ENCODE peak calls at places on chromosomes 12 and 14, in four cellular contexts. G is GM12878, Q is HepG2, O is K562. F is an unnamed sample.

GRCh38 chr14:99273025-99273723 is 1.2 kb upstream of the BCL11B start:
- DNase-seq in O (no peak), Q (peak; percentile 16), G (no peak), F (peak; percentile 75)

GRCh38 chr14:61911534-61911933 is 149.3 kb downstream of the SNAPC1 start:
- DNase-seq in Q (no peak), O (no peak), G (no peak), F (no peak)

GRCh38 chr12:107558141-107558815 is 127.3 kb upstream of the PWP1 start:
- DNase-seq in G (no peak), Q (no peak), O (no peak), F (no peak)

GRCh38 chr14:77094672-77095284 is 3.3 kb upstream of the CIPC start:
- DNase-seq in Q (peak; percentile 63), G (no peak), O (peak; percentile 51), F (peak; percentile 91)

GRCh38 chr14:90301580-90302181 is 30.1 kb downstream of the NRDE2 start:
- DNase-seq in G (no peak), O (no peak), Q (peak; percentile 30), F (no peak)

GRCh38 chr12:23060161-23060560 is 435.2 kb downstream of the ETNK1 start:
- DNase-seq in G (no peak), O (no peak), Q (no peak), F (no peak)

GRCh38 chr14:74240794-74241610 is 1.8 kb downstream of the VSX2 start:
- DNase-seq in Q (no peak), G (no peak), O (no peak), F (peak; percentile 45)

GRCh38 chr14:96071561-96071960 is 32.4 kb downstream of the C14orf132 start:
- DNase-seq in G (no peak), O (no peak), Q (no peak), F (no peak)

GRCh38 chr12:508795-509194 is 49.1 kb downstream of the B4GALNT3 start:
- DNase-seq in O (no peak), G (no peak), Q (no peak), F (no peak)

GRCh38 chr12:40331886-40332285 is 107.1 kb downstream of the LRRK2 start:
- DNase-seq in G (no peak), Q (no peak), O (no peak), F (no peak)
- TF ChIP-seq ATF2 in G (no peak), Q (no peak), O (no peak), F (no peak)

DNA sequence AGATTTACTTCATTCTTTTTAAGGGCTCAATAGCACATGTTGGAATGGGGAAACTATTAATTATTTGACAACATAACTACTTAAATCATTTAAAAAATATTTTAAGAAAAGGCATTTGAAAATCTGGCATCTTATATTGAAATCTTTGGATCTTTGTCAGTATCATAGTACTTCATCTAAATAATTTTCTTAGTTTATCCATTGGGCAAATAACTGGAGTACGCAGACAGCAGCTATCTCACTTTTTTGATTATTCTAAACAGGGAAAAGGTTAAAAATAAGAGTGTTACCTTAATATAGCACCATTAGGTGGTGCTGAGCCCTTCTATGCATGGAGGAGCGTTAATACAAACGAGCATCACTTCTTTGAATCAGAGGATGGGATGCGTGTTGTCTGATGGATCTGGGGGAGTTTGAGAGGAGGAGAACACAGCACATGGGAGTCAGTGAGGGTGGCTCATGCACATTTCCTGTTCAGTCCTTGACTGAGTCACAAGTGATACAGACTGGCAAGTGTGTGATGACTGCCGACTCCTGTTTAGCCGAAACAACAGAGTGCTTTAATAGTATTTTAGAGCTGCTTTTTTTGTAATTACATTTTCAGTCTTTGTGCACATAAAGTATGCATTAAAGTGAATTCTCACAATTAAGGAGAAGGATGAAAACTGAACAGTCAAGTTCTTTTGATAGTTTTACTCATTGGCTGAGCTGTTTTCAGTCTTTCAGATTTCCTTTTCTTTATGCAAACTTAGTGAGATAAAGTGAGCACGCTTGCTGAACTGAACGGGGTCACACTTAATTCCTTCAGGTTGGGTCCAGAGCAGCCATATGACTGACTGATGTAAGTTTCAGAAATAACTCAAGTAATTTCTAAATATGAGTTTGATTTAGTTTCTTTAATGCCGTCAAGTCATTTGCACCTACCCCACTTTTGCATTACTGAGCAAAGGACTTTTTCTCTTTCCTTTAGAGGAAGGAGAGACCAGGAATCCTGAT is 92.7 kb downstream of the DIP2B start:
- DNase-seq in Q (no peak), G (peak; percentile 55), O (peak; percentile 60), F (no peak)
- TF ChIP-seq TCF7 in Q (no peak), G (no peak), O (no peak), F (no peak)

GRCh38 chr14:64507376-64508156 is 3.0 kb downstream of the ZBTB1 start:
- DNase-seq in Q (no peak), G (no peak), O (peak; percentile 12), F (no peak)
- TF ChIP-seq ATF2 in Q (no peak), G (no peak), O (no peak), F (no peak)

GRCh38 chr14:25048170-25049126 is 1.5 kb downstream of the STXBP6 start:
- DNase-seq in O (peak; percentile 39), Q (no peak), G (no peak), F (no peak)

GRCh38 chr14:25052385-25052784 is 2.4 kb upstream of the STXBP6 start:
- DNase-seq in Q (no peak), O (no peak), G (no peak), F (no peak)

GRCh38 chr14:25050494-25051170 is 685 bp upstream of the STXBP6 start:
- DNase-seq in O (no peak), G (no peak), Q (no peak), F (no peak)

GRCh38 chr14:25049127-25049558 is 804 bp downstream of the STXBP6 start:
- DNase-seq in O (no peak), G (no peak), Q (no peak), F (no peak)

DNA sequence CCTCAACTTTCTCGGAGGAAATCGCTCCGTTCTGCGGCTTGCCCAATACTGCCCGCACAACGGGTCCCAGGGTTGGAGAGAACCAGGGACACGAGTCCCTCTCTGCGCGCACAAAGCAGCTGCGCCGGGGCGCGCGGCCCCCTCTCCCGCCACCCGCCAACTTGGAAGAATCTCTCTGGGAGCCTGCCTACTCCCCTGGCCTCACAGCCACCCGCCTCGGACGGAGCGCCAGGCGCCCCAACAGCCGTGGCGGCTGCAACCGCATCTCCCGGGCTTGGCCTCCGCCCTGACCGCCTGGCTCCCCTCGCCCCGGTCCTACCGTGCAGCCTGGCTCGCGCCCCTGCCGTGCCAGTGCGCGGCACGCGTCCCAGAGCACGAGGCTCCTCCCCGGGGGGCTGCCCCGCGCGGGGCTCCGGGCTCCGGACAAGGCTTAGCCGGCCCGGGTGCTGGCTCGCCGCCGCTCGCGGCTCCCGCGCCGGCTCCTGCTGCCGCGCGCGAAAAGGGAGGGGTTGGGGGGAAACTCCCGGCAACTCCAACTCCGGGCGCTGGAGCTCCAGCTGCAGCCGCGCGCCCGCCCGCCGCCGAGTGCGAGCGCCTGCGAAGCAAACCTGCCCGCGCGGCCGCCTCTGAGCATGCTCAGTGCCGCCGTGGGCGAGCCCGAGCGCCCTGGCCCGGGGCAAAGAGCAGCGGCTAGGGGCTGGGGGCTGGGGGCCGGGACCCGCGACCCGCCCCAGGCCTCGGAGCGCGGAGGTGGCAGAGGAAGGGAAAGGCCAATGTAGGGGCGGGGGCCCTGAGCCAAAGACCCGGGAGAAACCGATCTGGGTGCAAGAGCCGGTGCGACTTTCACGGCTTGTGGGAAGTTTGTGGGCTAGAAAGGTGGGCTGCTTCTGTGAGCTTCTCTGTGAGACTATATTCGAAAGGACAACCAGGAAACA is at the start of gene STXBP6:
- DNase-seq in G (no peak), Q (peak; percentile 65), O (no peak), F (peak; percentile 74)
- TF ChIP-seq TCF7 in G (no peak), Q (no peak), O (no peak), F (no peak)

GRCh38 chr12:106267535-106267934 is 19.7 kb upstream of the CKAP4 start:
- DNase-seq in O (no peak), G (no peak), Q (no peak), F (no peak)
- TF ChIP-seq ATF2 in O (no peak), G (no peak), Q (no peak), F (no peak)